ENCODE peak calls at places on chromosomes 11 and 22, in four cellular contexts. M, J, G and F are unnamed samples.

GRCh38 chr11:76008474-76008873 is 193.5 kb downstream of the UVRAG start:
- DNase-seq in M (peak), J (no peak), G (no peak), F (no peak)

GRCh38 chr11:87331273-87331672 is 293.5 kb downstream of the TMEM135 start:
- DNase-seq in M (no peak), J (no peak), G (no peak), F (no peak)

GRCh38 chr11:112320668-112321067 is 60.0 kb upstream of the PLET1 start:
- DNase-seq in M (peak), J (no peak), G (no peak), F (no peak)

GRCh38 chr11:62054484-62055121 is 69.2 kb upstream of the INCENP start:
- DNase-seq in M (peak), J (no peak), G (no peak), F (peak)

GRCh38 chr22:20231499-20232236 is 36.5 kb downstream of the RTN4R start:
- DNase-seq in M (no peak), J (no peak), G (no peak), F (no peak)

GRCh38 chr22:36745301-36745995 is 30.5 kb downstream of the IFT27 start:
- DNase-seq in M (no peak), J (no peak), G (no peak), F (no peak)

GRCh38 chr11:9529333-9529648 is 44.2 kb upstream of the WEE1 start:
- DNase-seq in M (no peak), J (peak), G (no peak), F (no peak)

GRCh38 chr22:26461188-26461810 is 22.3 kb downstream of the HPS4 start:
- DNase-seq in M (peak), J (peak), G (no peak), F (peak)

GRCh38 chr11:15905815-15906214 is 450.5 kb downstream of the SOX6 start:
- DNase-seq in M (no peak), J (no peak), G (no peak), F (no peak)

GRCh38 chr11:117000741-117001096 is 97.5 kb downstream of the SIK3 start:
- DNase-seq in M (no peak), J (no peak), G (no peak), F (no peak)

GRCh38 chr22:28051787-28052356 is 132.8 kb upstream of the PITPNB start:
- DNase-seq in M (peak), J (peak), G (no peak), F (peak)

GRCh38 chr11:118312328-118312727 is 7.8 kb downstream of the CD3E start:
- DNase-seq in M (no peak), J (no peak), G (no peak), F (no peak)

GRCh38 chr11:116648229-116649174 is 124.3 kb downstream of the BUD13 start:
- DNase-seq in M (no peak), J (no peak), G (no peak), F (no peak)

GRCh38 chr11:60916669-60917206 is 2.8 kb downstream of the TMEM109 start:
- DNase-seq in M (no peak), J (no peak), G (no peak), F (no peak)

GRCh38 chr22:29139965-29140782 is 65.5 kb upstream of the EMID1 start:
- DNase-seq in M (peak), J (no peak), G (no peak), F (no peak)

GRCh38 chr11:2298131-2298794 is 3.5 kb downstream of the C11orf21 start:
- DNase-seq in M (no peak), J (no peak), G (no peak), F (no peak)

GRCh38 chr11:92888701-92889100 is 80.8 kb upstream of the MTNR1B start:
- DNase-seq in M (no peak), J (peak), G (no peak), F (no peak)

GRCh38 chr11:104830080-104830479 is 68.2 kb downstream of the CASP12 start:
- DNase-seq in M (peak), J (no peak), G (no peak), F (peak)

GRCh38 chr11:12540075-12540685 is 134.0 kb upstream of the TEAD1 start:
- DNase-seq in M (peak), J (no peak), G (no peak), F (no peak)
- TF ChIP-seq USF2 in M (no peak), J (no peak), G (no peak), F (no peak)

GRCh38 chr11:121157756-121158155 is 56.7 kb downstream of the TECTA start:
- DNase-seq in M (no peak), J (no peak), G (no peak), F (no peak)

GRCh38 chr11:121159721-121160120 is 58.7 kb downstream of the TECTA start:
- DNase-seq in M (no peak), J (no peak), G (no peak), F (no peak)

GRCh38 chr11:121153472-121153871 is 52.4 kb downstream of the TECTA start:
- DNase-seq in M (no peak), J (no peak), G (no peak), F (no peak)

GRCh38 chr11:121152764-121153163 is 51.7 kb downstream of the TECTA start:
- DNase-seq in M (no peak), J (no peak), G (no peak), F (no peak)

GRCh38 chr11:121154473-121154872 is 53.4 kb downstream of the TECTA start:
- DNase-seq in M (no peak), J (no peak), G (no peak), F (no peak)
- TF ChIP-seq SMC3 in M (no peak), J (no peak), G (no peak), F (no peak)

GRCh38 chr11:78041843-78042455 is 18.9 kb upstream of the KCTD14 start:
- DNase-seq in M (no peak), J (no peak), G (no peak), F (no peak)

GRCh38 chr11:78039919-78040671 is 17.0 kb upstream of the KCTD14 start:
- DNase-seq in M (peak), J (peak), G (no peak), F (peak)

GRCh38 chr11:78040691-78041379 is 17.8 kb upstream of the KCTD14 start:
- DNase-seq in M (no peak), J (peak), G (no peak), F (no peak)

GRCh38 chr11:78044706-78045105 is 19.0 kb upstream of the THRSP start:
- DNase-seq in M (no peak), J (no peak), G (no peak), F (no peak)

GRCh38 chr11:78042858-78043257 is 19.8 kb upstream of the KCTD14 start:
- DNase-seq in M (no peak), J (no peak), G (no peak), F (no peak)
- TF ChIP-seq ELK1 in M (no peak), J (no peak), G (no peak), F (no peak)

DNA sequence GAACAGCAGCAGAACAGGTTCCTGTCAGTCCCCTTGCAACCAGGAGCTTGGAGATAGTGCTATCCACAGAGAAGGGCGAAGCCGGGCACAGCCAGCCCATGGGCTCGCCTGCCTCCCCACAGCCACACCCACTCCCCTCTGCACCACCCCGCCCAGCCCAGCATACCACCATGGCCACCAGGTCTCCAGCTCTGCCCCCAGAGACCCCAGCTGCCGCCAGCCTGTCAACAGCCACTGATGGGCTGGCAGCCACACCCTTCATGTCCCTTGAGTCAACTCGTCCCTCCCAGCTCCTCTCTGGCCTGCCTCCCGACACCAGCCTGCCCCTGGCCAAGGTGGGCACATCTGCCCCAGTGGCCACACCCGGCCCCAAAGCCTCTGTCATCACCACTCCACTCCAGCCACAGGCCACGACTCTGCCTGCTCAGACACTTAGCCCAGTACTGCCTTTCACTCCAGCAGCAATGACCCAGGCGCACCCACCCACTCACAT is 63.4 kb downstream of the OTOG start:
- DNase-seq in M (no peak), J (no peak), G (no peak), F (no peak)
- TF ChIP-seq USF2 in M (no peak), J (no peak), G (no peak), F (no peak)

DNA sequence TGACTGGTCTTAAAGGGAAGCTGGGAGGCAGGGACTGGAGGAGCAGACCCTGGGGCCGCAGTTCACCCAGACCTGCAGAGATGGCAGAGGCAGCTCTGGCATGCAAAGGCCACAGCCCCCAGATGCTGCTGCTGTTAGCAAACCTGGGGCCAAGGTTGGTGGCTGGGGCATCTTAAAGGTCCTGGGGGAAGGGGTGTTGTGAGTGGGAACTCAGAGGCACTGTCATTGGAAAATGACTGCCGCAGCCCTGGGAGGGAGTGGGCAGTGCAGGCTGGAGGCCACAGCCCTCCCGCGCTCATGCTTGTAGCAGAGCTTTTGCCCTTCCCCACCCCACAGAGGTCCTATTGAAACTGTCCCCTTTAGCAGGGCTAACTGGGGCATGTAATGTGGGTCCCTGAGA is 111.8 kb downstream of the CTTN start:
- DNase-seq in M (no peak), J (no peak), G (no peak), F (no peak)
- TF ChIP-seq SMC3 in M (no peak), J (no peak), G (no peak), F (no peak)

DNA sequence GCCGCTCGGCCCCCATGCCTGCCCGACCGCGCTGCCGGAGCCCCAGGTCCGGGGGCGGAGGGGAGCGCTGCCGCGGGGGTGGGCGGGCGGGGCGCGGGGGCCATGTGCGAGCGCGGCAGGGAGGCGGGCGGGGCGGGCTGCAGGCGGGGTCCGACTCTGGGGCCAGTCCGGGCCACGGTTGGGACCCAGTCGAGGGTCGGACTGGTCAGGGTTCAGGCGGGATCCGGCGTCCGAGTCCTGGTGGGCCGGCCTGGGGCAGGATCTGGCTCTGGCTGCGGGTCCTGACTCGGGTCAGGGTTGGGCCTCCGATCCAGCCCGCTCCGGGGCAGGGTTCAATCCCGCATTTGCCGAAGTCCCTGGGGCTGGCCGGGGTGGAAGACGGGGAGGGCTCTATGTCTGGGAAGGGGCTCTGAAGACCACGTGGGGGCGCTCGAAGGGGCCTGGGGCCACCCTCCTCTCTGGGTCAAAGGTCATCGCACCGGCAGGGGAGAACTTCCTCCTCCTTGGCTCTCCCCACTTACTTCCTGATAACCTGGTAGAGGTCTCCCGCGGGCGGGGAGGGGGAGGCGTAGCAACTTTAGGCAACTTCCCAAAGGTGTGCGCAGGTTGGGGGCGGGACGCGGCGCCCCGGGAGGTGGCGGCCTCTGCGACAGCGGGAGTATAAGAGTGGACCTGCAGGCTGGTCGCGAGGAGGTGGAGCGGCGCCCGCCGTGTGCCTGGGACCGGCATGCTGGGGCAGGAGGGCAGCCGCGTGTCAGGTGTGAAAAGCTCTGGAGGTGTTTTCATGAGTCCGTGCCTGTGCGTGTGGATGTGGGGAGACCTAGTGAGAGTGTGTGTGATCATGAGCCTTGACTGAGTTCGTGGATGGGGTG is 603 bp downstream of the ESRRA start:
- DNase-seq in M (peak), J (peak), G (no peak), F (peak)
- TF ChIP-seq ELK1 in M (no peak), J (no peak), G (no peak), F (no peak)

GRCh38 chr11:66318576-66318970 is 1.7 kb upstream of the CD248 start:
- DNase-seq in M (no peak), J (no peak), G (no peak), F (no peak)

GRCh38 chr11:66315921-66316811 is 678 bp downstream of the CD248 start:
- DNase-seq in M (no peak), J (no peak), G (no peak), F (no peak)

GRCh38 chr11:66316849-66317251 is at the start of gene CD248:
- DNase-seq in M (peak), J (no peak), G (no peak), F (no peak)

GRCh38 chr11:66317322-66317765 is 500 bp upstream of the CD248 start:
- DNase-seq in M (peak), J (no peak), G (no peak), F (no peak)

GRCh38 chr11:66317766-66318575 is 1.1 kb upstream of the CD248 start:
- DNase-seq in M (peak), J (no peak), G (no peak), F (no peak)
- TF ChIP-seq USF2 in M (no peak), J (no peak), G (peak), F (no peak)